ENCODE peak calls at places on chromosomes 11 and 22, in six cellular contexts. F is skeletal muscle cell, X is astrocyte, A is A673, S is mesendoderm, W is mesenchymal stem cell. V is an unnamed sample.

GRCh38 chr11:102305352-102306047 is 11.8 kb upstream of the BIRC3 start:
- DNase-seq in S (no peak), W (no peak), A (no peak), F (no peak), X (no peak), V (no peak)

GRCh38 chr11:24760681-24761080 is 263.8 kb downstream of the LUZP2 start:
- DNase-seq in A (no peak), X (peak), F (no peak), W (peak), S (no peak), V (no peak)

GRCh38 chr22:32803020-32803758 is 1.7 kb downstream of the TIMP3 start:
- DNase-seq in A (no peak), W (peak), X (peak), S (peak), F (no peak), V (no peak)

GRCh38 chr11:89136606-89137005 is 41.1 kb upstream of the TYR start:
- DNase-seq in W (no peak), A (no peak), X (no peak), S (no peak), F (no peak), V (no peak)

GRCh38 chr11:63553759-63554158 is 9.4 kb downstream of the PLAAT2 start:
- DNase-seq in W (no peak), F (no peak), A (no peak), X (peak), S (no peak), V (no peak)

GRCh38 chr11:116219171-116219635 is 553.6 kb downstream of the BUD13 start:
- DNase-seq in S (no peak), F (no peak), W (no peak), A (no peak), X (peak), V (no peak)

GRCh38 chr11:131691558-131692041 is 321.2 kb downstream of the NTM start:
- DNase-seq in A (peak), X (no peak), W (no peak), F (no peak), S (peak), V (no peak)

GRCh38 chr22:34414467-34415440 is 494.5 kb upstream of the LARGE1 start:
- DNase-seq in S (peak), X (peak), A (peak), W (no peak), F (no peak), V (peak)

GRCh38 chr11:76885390-76886097 is 24.8 kb downstream of the ACER3 start:
- DNase-seq in W (peak), A (no peak), S (no peak), F (peak), X (peak), V (no peak)

GRCh38 chr11:12267921-12268320 is 109.5 kb upstream of the PARVA start:
- DNase-seq in X (no peak), S (no peak), F (no peak), W (no peak), A (no peak), V (no peak)

GRCh38 chr11:106585061-106585460 is 433.2 kb downstream of the GUCY1A2 start:
- DNase-seq in S (peak), W (peak), X (peak), F (no peak), A (peak), V (no peak)

GRCh38 chr11:46229250-46229649 is 48.2 kb upstream of the CREB3L1 start:
- DNase-seq in F (no peak), W (no peak), A (no peak), X (no peak), S (no peak), V (no peak)

GRCh38 chr22:37965940-37966664 is 12.6 kb downstream of the POLR2F start:
- DNase-seq in X (peak), A (no peak), S (no peak), F (no peak), W (no peak), V (no peak)

GRCh38 chr11:43021466-43021865 is 290.3 kb upstream of the API5 start:
- DNase-seq in X (no peak), A (peak), F (no peak), S (peak), W (no peak), V (no peak)

GRCh38 chr22:28810839-28811491 is 10.6 kb upstream of the XBP1 start:
- DNase-seq in W (no peak), A (no peak), X (no peak), S (no peak), F (no peak), V (no peak)

GRCh38 chr11:9056467-9056866 is 34.9 kb downstream of the SCUBE2 start:
- DNase-seq in S (no peak), A (no peak), X (no peak), W (no peak), F (no peak), V (no peak)

GRCh38 chr22:25791556-25791955 is 49.6 kb downstream of the MYO18B start:
- DNase-seq in W (no peak), A (no peak), X (no peak), F (no peak), S (no peak), V (no peak)

GRCh38 chr22:37549704-37550059 is 10.6 kb upstream of the CDC42EP1 start:
- DNase-seq in F (no peak), X (peak), S (peak), W (peak), A (no peak), V (no peak)

GRCh38 chr11:14902650-14903350 is 10.8 kb upstream of the CYP2R1 start:
- DNase-seq in A (peak), F (no peak), W (peak), S (peak), X (peak), V (no peak)

GRCh38 chr11:73199446-73199845 is 18.6 kb upstream of the P2RY2 start:
- DNase-seq in S (no peak), F (no peak), W (no peak), X (no peak), A (no peak), V (no peak)

GRCh38 chr11:35579557-35580396 is 38.5 kb upstream of the FJX1 start:
- DNase-seq in S (peak), W (peak), X (peak), A (peak), F (peak), V (no peak)

GRCh38 chr11:68839054-68839865 is 2.5 kb downstream of the CPT1A start:
- DNase-seq in F (peak), A (peak), W (peak), S (peak), X (peak), V (peak)

GRCh38 chr11:17257200-17257599 is 19.3 kb upstream of the NUCB2 start:
- DNase-seq in F (peak), S (no peak), A (no peak), X (peak), W (peak), V (no peak)

GRCh38 chr11:71437399-71437798 is 10.8 kb downstream of the DHCR7 start:
- DNase-seq in W (no peak), X (no peak), F (no peak), S (no peak), A (no peak), V (no peak)

GRCh38 chr11:71437879-71438278 is 10.3 kb downstream of the DHCR7 start:
- DNase-seq in A (no peak), S (no peak), F (no peak), X (no peak), W (no peak), V (no peak)

GRCh38 chr11:71436861-71437260 is 11.3 kb downstream of the DHCR7 start:
- DNase-seq in X (no peak), S (no peak), A (no peak), F (no peak), W (no peak), V (no peak)

GRCh38 chr11:71440021-71440755 is 8.0 kb downstream of the DHCR7 start:
- DNase-seq in A (no peak), X (no peak), W (no peak), F (no peak), S (no peak), V (no peak)

GRCh38 chr11:71438650-71439049 is 9.5 kb downstream of the DHCR7 start:
- DNase-seq in X (no peak), W (no peak), S (no peak), A (no peak), F (no peak), V (no peak)
- H3K4me3 ChIP-seq in X (no peak), W (no peak), S (no peak), A (no peak), F (no peak), V (no peak)

DNA sequence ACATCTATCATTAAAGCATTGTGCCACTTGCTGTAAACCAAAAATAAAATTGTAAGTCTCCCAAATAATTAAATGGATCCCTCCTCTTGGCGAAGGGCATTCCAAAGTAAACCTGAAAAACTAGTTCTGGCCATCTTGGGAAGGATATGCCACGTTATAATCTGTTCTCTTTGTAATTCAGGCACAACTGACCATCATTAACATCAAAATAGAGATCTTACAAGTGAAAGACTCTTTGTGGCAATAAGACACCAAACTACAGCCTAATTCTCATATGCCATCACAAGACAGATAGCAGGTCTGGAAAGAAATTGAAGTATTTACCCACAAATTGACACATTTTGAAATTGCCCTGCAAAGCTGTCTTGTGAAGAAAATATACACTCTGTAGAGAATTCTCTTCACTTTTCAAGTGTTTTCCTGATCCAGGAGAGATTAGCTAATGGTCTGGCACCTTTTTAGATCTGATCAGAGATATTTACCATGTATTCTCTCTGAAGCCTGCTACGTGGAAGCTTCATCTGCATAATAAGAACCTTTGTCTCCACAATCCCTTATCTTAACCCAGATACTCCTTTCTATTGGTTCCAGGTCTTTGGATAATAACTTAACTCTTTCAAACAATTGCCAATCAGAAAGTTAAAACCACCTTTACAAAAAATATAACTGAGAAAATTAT is 630.4 kb upstream of the CCDC179 start:
- DNase-seq in X (no peak), W (no peak), A (no peak), F (no peak), S (peak), V (no peak)
- H3K4me3 ChIP-seq in X (no peak), W (no peak), A (no peak), F (no peak), S (no peak), V (no peak)

DNA sequence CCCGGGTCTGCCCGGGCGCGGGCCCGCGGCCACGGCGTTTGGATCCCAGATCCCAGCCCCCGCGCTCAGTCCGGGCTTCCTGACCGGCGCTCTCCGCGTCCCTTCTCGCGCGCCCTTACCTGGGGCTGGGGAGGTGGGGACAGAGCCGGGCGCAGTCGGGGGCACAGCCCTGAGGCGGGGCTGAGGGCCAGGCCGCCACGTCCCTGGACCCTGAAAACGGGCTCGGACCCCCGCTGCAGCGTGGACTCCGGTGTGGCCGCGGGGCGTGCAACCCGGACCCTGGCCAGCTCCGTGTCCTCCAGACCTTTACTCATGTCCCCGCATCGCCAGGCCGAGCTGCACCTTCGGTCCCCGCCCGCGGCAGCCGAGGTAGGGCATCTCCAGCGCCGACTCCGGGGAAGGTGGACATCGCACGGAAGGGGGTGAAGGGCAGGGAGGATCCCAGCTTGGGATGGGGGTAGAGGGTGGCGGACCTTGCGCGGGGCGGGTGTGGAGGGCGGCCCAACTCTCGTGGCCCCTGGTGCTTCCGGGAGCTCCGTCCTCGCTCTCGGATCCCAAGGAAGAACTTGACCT is 9.9 kb upstream of the AIFM3 start:
- DNase-seq in A (no peak), X (no peak), F (no peak), W (peak), S (peak), V (peak)
- H3K4me3 ChIP-seq in A (peak), X (peak), F (peak), W (peak), S (peak), V (peak)

GRCh38 chr22:43005106-43005505 is 9.8 kb downstream of the PACSIN2 start:
- DNase-seq in W (peak), X (no peak), S (no peak), F (no peak), A (no peak), V (no peak)

GRCh38 chr22:43006753-43007152 is 8.2 kb downstream of the PACSIN2 start:
- DNase-seq in F (no peak), W (no peak), S (no peak), X (peak), A (no peak), V (peak)

GRCh38 chr22:43002198-43002577 is 12.8 kb downstream of the PACSIN2 start:
- DNase-seq in A (peak), X (peak), F (no peak), W (peak), S (peak), V (peak)

GRCh38 chr22:43006016-43006505 is 8.9 kb downstream of the PACSIN2 start:
- DNase-seq in F (no peak), W (no peak), S (no peak), X (no peak), A (no peak), V (no peak)

GRCh38 chr22:43004362-43005035 is 10.4 kb downstream of the PACSIN2 start:
- DNase-seq in F (no peak), W (peak), A (no peak), X (peak), S (no peak), V (peak)
- H3K4me3 ChIP-seq in F (no peak), W (no peak), A (no peak), X (peak), S (no peak), V (no peak)

GRCh38 chr22:49632199-49633009 is 195.3 kb downstream of the BRD1 start:
- DNase-seq in S (peak), W (peak), A (peak), F (peak), X (peak), V (peak)
- H3K4me3 ChIP-seq in S (peak), W (peak), A (peak), F (peak), X (peak), V (no peak)

GRCh38 chr22:40414838-40415505 is 44.6 kb downstream of the SGSM3 start:
- DNase-seq in S (no peak), X (no peak), W (no peak), F (no peak), A (no peak), V (no peak)
- H3K4me3 ChIP-seq in S (no peak), X (no peak), W (no peak), F (no peak), A (no peak), V (no peak)